ENCODE peak calls at places on chromosomes 16 and 17, in five cellular contexts. One of them, this sample, is unnamed.

GRCh38 chr16:64304376-64304775 is 817.5 kb downstream of the CDH11 start:
- DNase-seq in amniotic stem cell: no peak
- DNase-seq in SIG-M5: no peak
- DNase-seq in NCI-H2029 treated with DMSO at 0.1 percent for 48 hours: no peak
- DNase-seq in ELF-1: no peak
- DNase-seq in this sample: no peak

GRCh38 chr16:14528306-14528948 is 101.6 kb downstream of the PARN start:
- DNase-seq in amniotic stem cell: no peak
- DNase-seq in SIG-M5: no peak
- DNase-seq in NCI-H2029 treated with DMSO at 0.1 percent for 48 hours: no peak
- DNase-seq in ELF-1: no peak
- DNase-seq in this sample: no peak

GRCh38 chr17:7502171-7502847 is 18.1 kb downstream of the POLR2A start:
- DNase-seq in amniotic stem cell: no peak
- DNase-seq in SIG-M5: no peak
- DNase-seq in NCI-H2029 treated with DMSO at 0.1 percent for 48 hours: no peak
- DNase-seq in ELF-1: no peak
- DNase-seq in this sample: no peak

GRCh38 chr17:61625564-61625963 is 34.5 kb upstream of the NACA2 start:
- DNase-seq in amniotic stem cell: no peak
- DNase-seq in SIG-M5: no peak
- DNase-seq in NCI-H2029 treated with DMSO at 0.1 percent for 48 hours: no peak
- DNase-seq in ELF-1: no peak
- DNase-seq in this sample: no peak

GRCh38 chr16:47732806-47733150 is 271.6 kb downstream of the PHKB start:
- DNase-seq in amniotic stem cell: peak; percentile 52
- DNase-seq in SIG-M5: no peak
- DNase-seq in NCI-H2029 treated with DMSO at 0.1 percent for 48 hours: no peak
- DNase-seq in ELF-1: no peak
- DNase-seq in this sample: peak; percentile 19

GRCh38 chr17:78114831-78115723 is 13.5 kb downstream of the TMC6 start:
- DNase-seq in amniotic stem cell: no peak
- DNase-seq in SIG-M5: no peak
- DNase-seq in NCI-H2029 treated with DMSO at 0.1 percent for 48 hours: no peak
- DNase-seq in ELF-1: no peak
- DNase-seq in this sample: no peak

GRCh38 chr17:64269687-64270649 is 6.9 kb upstream of the TEX2 start:
- DNase-seq in amniotic stem cell: no peak
- DNase-seq in SIG-M5: no peak
- DNase-seq in NCI-H2029 treated with DMSO at 0.1 percent for 48 hours: no peak
- DNase-seq in ELF-1: peak; percentile 58
- DNase-seq in this sample: no peak

GRCh38 chr17:39979865-39980401 is 674 bp upstream of the PSMD3 start:
- DNase-seq in amniotic stem cell: no peak
- DNase-seq in SIG-M5: peak; percentile 54
- DNase-seq in NCI-H2029 treated with DMSO at 0.1 percent for 48 hours: no peak
- DNase-seq in ELF-1: no peak
- DNase-seq in this sample: peak; percentile 67

GRCh38 chr17:77319211-77320031 is 178.7 kb downstream of the SEC14L1 start:
- DNase-seq in amniotic stem cell: peak; percentile 87
- DNase-seq in SIG-M5: peak; percentile 32
- DNase-seq in NCI-H2029 treated with DMSO at 0.1 percent for 48 hours: no peak
- DNase-seq in ELF-1: peak; percentile 81
- DNase-seq in this sample: peak; percentile 46

GRCh38 chr17:9818760-9819159 is 3.1 kb downstream of the GSG1L2 start:
- DNase-seq in amniotic stem cell: no peak
- DNase-seq in SIG-M5: no peak
- DNase-seq in NCI-H2029 treated with DMSO at 0.1 percent for 48 hours: no peak
- DNase-seq in ELF-1: no peak
- DNase-seq in this sample: no peak

GRCh38 chr16:87178977-87179376 is 138.2 kb downstream of the C16orf95 start:
- DNase-seq in amniotic stem cell: no peak
- DNase-seq in SIG-M5: no peak
- DNase-seq in NCI-H2029 treated with DMSO at 0.1 percent for 48 hours: no peak
- DNase-seq in ELF-1: peak; percentile 32
- DNase-seq in this sample: peak; percentile 40

GRCh38 chr17:34665803-34666763 is 86.7 kb downstream of the TMEM132E start:
- DNase-seq in amniotic stem cell: no peak
- DNase-seq in SIG-M5: no peak
- DNase-seq in NCI-H2029 treated with DMSO at 0.1 percent for 48 hours: no peak
- DNase-seq in ELF-1: peak; percentile 47
- DNase-seq in this sample: peak; percentile 83

GRCh38 chr16:27974896-27975540 is 88.5 kb downstream of the GSG1L start:
- DNase-seq in amniotic stem cell: no peak
- DNase-seq in SIG-M5: no peak
- DNase-seq in NCI-H2029 treated with DMSO at 0.1 percent for 48 hours: no peak
- DNase-seq in ELF-1: no peak
- DNase-seq in this sample: no peak

GRCh38 chr17:45391918-45392317 is 40.8 kb downstream of the ARHGAP27 start:
- DNase-seq in amniotic stem cell: no peak
- DNase-seq in SIG-M5: no peak
- DNase-seq in NCI-H2029 treated with DMSO at 0.1 percent for 48 hours: no peak
- DNase-seq in ELF-1: no peak
- DNase-seq in this sample: no peak

GRCh38 chr17:69477204-69477899 is 62.9 kb downstream of the MAP2K6 start:
- DNase-seq in amniotic stem cell: no peak
- DNase-seq in SIG-M5: no peak
- DNase-seq in NCI-H2029 treated with DMSO at 0.1 percent for 48 hours: no peak
- DNase-seq in ELF-1: no peak
- DNase-seq in this sample: no peak

GRCh38 chr17:41421116-41421515 is 3.3 kb downstream of the KRT37 start:
- DNase-seq in amniotic stem cell: no peak
- DNase-seq in SIG-M5: no peak
- DNase-seq in NCI-H2029 treated with DMSO at 0.1 percent for 48 hours: no peak
- DNase-seq in ELF-1: no peak
- DNase-seq in this sample: no peak

GRCh38 chr16:50464325-50465290 is 83.6 kb upstream of the NKD1 start:
- DNase-seq in amniotic stem cell: no peak
- DNase-seq in SIG-M5: no peak
- DNase-seq in NCI-H2029 treated with DMSO at 0.1 percent for 48 hours: no peak
- DNase-seq in ELF-1: no peak
- DNase-seq in this sample: peak; percentile 41

GRCh38 chr16:1395444-1396074 is 18.9 kb downstream of the UNKL start:
- DNase-seq in amniotic stem cell: no peak
- DNase-seq in SIG-M5: no peak
- DNase-seq in NCI-H2029 treated with DMSO at 0.1 percent for 48 hours: no peak
- DNase-seq in ELF-1: no peak
- DNase-seq in this sample: no peak

GRCh38 chr16:66880288-66881013 is at the start of gene PDP2:
- DNase-seq in amniotic stem cell: peak; percentile 86
- DNase-seq in SIG-M5: no peak
- DNase-seq in NCI-H2029 treated with DMSO at 0.1 percent for 48 hours: peak; percentile 50
- DNase-seq in ELF-1: peak; percentile 98
- DNase-seq in this sample: peak; percentile 99

GRCh38 chr16:67641779-67642708 is 2.9 kb upstream of the CARMIL2 start:
- DNase-seq in amniotic stem cell: no peak
- DNase-seq in SIG-M5: no peak
- DNase-seq in NCI-H2029 treated with DMSO at 0.1 percent for 48 hours: peak; percentile 71
- DNase-seq in ELF-1: no peak
- DNase-seq in this sample: no peak

GRCh38 chr16:58306327-58306726 is 11.5 kb upstream of the PRSS54 start:
- DNase-seq in amniotic stem cell: no peak
- DNase-seq in SIG-M5: no peak
- DNase-seq in NCI-H2029 treated with DMSO at 0.1 percent for 48 hours: no peak
- DNase-seq in ELF-1: peak; percentile 18
- DNase-seq in this sample: peak; percentile 48

GRCh38 chr17:31115168-31115567 is 20.4 kb downstream of the NF1 start:
- DNase-seq in amniotic stem cell: no peak
- DNase-seq in SIG-M5: no peak
- DNase-seq in NCI-H2029 treated with DMSO at 0.1 percent for 48 hours: no peak
- DNase-seq in ELF-1: no peak
- DNase-seq in this sample: no peak

GRCh38 chr16:69823831-69824563 is 61.9 kb downstream of the WWP2 start:
- DNase-seq in amniotic stem cell: no peak
- DNase-seq in SIG-M5: no peak
- DNase-seq in NCI-H2029 treated with DMSO at 0.1 percent for 48 hours: no peak
- DNase-seq in ELF-1: no peak
- DNase-seq in this sample: no peak

GRCh38 chr17:69314246-69315030 is 12.5 kb downstream of the ABCA5 start:
- DNase-seq in amniotic stem cell: no peak
- DNase-seq in SIG-M5: no peak
- DNase-seq in NCI-H2029 treated with DMSO at 0.1 percent for 48 hours: peak; percentile 84
- DNase-seq in ELF-1: no peak
- DNase-seq in this sample: peak; percentile 33

GRCh38 chr16:11836653-11837244 is 14.6 kb downstream of the RSL1D1 start:
- DNase-seq in amniotic stem cell: peak; percentile 39
- DNase-seq in SIG-M5: no peak
- DNase-seq in NCI-H2029 treated with DMSO at 0.1 percent for 48 hours: no peak
- DNase-seq in ELF-1: no peak
- DNase-seq in this sample: peak; percentile 53